ENCODE peak calls at places on chromosomes 12 and 14, in seven cellular contexts. I is lower leg skin, N is A549, X is esophagus muscularis mucosa, E is ovary, G is HCT116, L is testis. Z is an unnamed sample.

GRCh38 chr14:81509838-81510452 is 23.7 kb downstream of the SEL1L start:
- DNase-seq in E (no peak), N (no peak), I (no peak), X (no peak), L (no peak), G (no peak), Z (no peak)

GRCh38 chr12:50564948-50565297 is 60.1 kb downstream of the DIP2B start:
- DNase-seq in N (no peak), G (no peak), E (no peak), L (no peak), X (no peak), I (no peak), Z (no peak)

GRCh38 chr14:51225751-51226150 is 14.3 kb upstream of the TMX1 start:
- DNase-seq in L (no peak), X (no peak), G (no peak), E (no peak), N (no peak), I (no peak), Z (no peak)

GRCh38 chr12:69985656-69986055 is 160.6 kb downstream of the MYRFL start:
- DNase-seq in N (peak; percentile 31), L (no peak), E (no peak), X (no peak), G (peak; percentile 54), I (no peak), Z (peak; percentile 36)

GRCh38 chr14:22900088-22900799 is 17.2 kb downstream of the REM2 start:
- DNase-seq in L (peak; percentile 51), G (peak; percentile 70), X (no peak), N (peak; percentile 77), I (peak; percentile 51), E (no peak), Z (peak; percentile 68)

GRCh38 chr12:13631873-13632272 is 349.5 kb downstream of the GRIN2B start:
- DNase-seq in E (no peak), I (no peak), N (no peak), G (no peak), L (no peak), X (no peak), Z (no peak)

GRCh38 chr14:23028800-23029199 is 5.9 kb downstream of the PSMB5 start:
- DNase-seq in L (no peak), E (no peak), N (no peak), X (no peak), G (no peak), I (no peak), Z (no peak)

GRCh38 chr14:67493092-67493717 is 4.7 kb upstream of the TMEM229B start:
- DNase-seq in N (no peak), L (no peak), I (no peak), X (no peak), G (no peak), E (no peak), Z (no peak)

GRCh38 chr14:51620036-51620435 is 31.7 kb upstream of the FRMD6 start:
- DNase-seq in I (no peak), E (no peak), G (no peak), N (no peak), L (no peak), X (no peak), Z (no peak)

GRCh38 chr14:93078830-93079229 is 36.9 kb downstream of the ITPK1 start:
- DNase-seq in E (no peak), L (no peak), N (no peak), I (no peak), G (no peak), X (no peak), Z (no peak)

GRCh38 chr14:69845050-69845581 is 34.1 kb upstream of the SMOC1 start:
- DNase-seq in N (no peak), G (no peak), X (no peak), L (no peak), E (no peak), I (no peak), Z (no peak)

GRCh38 chr12:133227281-133227852 is 8.3 kb downstream of the ANHX start:
- DNase-seq in X (no peak), I (no peak), L (no peak), N (no peak), E (no peak), G (no peak), Z (no peak)

GRCh38 chr12:111616177-111616623 is 17.1 kb upstream of the ATXN2 start:
- DNase-seq in X (no peak), E (peak; percentile 54), N (no peak), G (no peak), I (no peak), L (no peak), Z (no peak)

DNA sequence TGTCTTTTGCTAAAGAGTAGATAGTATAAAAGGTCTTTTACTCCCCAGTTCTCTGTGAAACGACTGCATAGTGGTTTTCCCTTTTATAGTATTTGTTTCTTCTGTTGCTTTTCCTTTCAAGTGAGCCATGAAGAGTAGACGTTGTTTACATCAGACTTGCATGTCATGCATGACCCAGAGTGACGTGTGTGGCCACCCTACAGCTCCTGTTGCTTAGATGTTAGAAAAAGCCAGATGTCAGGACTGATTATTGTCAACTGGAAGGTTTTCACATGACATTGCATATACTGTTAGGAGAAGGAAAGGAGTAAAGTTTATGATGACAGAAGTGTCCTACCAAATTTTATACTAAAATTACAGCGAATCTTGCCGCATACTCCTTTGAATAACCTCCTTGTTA is 1.3 kb upstream of the RD3L start:
- DNase-seq in L (no peak), N (no peak), E (no peak), I (no peak), X (no peak), G (no peak), Z (no peak)
- TF ChIP-seq POLR2A in L (no peak), N (no peak), E (no peak), I (no peak), X (no peak), G (no peak), Z (no peak)

DNA sequence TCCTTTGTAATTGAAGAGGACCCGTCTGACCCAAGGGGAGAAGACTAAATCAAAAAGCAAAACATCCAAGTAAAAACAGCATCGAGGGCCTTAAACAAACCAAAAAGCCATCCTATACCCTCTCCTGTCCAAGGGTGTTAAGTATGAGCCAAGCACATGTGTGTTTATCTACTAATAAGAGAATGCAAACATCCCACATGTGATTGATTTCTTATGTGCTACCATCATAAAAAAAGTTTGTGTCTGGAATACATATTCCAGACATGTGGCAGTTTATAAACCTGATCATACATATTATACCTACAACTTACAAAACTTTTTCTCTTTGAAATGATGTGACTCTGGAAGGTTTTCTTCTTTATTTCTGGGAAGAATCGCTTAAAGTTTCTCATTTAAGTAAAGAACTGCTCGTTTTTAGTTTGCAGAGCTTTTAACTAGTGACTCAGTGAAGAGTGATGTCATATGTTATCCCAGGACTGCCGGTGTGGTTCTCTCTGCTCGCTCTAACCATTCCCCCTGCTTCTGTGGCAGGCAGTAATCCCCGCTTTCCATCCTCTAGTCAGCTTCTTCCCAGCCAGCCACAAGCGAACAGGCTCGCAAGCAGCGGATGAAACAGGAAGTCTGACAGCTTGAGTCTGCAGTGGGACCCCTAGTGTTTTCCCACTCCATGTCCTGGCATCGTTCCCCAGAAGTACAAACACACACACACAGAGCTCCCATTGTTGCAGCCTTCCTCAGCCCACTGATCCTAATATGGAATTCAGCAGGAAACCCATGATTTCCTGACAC is 431 bp upstream of the RHOJ start:
- DNase-seq in I (peak; percentile 79), E (peak; percentile 82), L (peak; percentile 90), N (no peak), X (peak; percentile 93), G (no peak), Z (peak; percentile 4)
- TF ChIP-seq CTCF in I (no peak), E (no peak), L (no peak), N (no peak), X (peak; percentile 14), G (no peak), Z (no peak)

DNA sequence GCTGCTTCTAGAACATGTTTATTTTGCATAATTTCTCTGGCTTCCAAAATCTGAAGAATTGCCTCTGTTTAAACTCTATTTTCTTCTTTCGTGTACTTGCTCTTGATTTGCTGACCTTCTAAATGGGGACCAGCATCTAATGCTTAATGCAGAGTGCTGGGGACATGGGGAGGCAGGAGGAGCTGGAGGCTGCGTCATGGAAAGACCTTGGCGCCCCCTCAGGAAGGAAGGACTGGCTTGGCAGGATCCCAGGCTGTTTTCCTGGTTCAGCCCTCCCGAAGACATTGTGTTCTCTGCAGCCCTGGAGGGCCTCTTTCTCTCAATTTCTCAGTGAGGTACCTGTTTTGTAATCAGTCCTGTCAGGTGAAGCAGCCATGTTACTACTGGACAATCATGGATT is 5.5 kb downstream of the PRKCH start:
- DNase-seq in N (no peak), L (peak; percentile 87), I (peak; percentile 64), G (no peak), E (peak; percentile 53), X (no peak), Z (no peak)
- TF ChIP-seq POLR2A in N (no peak), L (no peak), I (no peak), G (no peak), E (no peak), X (no peak), Z (no peak)

GRCh38 chr12:2414810-2415567 is 362.2 kb downstream of the CACNA1C start:
- DNase-seq in X (no peak), N (no peak), I (no peak), L (no peak), E (no peak), G (no peak), Z (peak; percentile 10)
- TF ChIP-seq CTCF in X (no peak), N (no peak), I (no peak), L (no peak), E (no peak), G (peak; percentile 20), Z (no peak)

DNA sequence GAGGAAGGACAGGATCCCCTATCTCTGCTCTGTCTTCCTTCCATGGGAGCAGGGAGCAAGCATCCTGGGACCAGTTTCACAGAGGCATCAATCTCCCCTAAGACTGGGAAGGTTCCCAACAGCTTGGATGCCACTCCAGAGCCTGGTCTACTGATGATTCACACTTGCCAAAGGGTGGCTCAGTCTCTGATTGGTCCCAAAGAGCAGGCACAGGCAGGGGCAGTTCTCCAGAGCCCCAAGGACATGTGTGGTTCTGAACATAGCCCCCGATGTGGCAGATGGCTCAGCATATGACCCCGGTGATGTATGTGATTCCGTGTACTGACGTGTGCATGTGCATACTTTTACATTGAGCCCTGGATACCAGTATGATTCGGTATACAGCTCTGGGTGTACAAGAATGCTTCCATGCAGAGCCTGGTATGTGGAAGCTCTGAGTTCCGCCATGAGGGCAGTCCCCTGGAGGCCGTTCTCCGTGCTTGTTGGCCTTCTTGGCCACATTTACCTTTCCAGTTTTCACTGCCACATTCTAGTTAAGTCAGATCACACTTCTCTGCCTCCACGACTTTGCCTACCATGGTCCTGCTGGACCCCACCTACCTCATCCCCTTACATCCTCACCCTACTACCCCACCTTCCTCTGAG is 21.2 kb downstream of the ITGA7 start:
- DNase-seq in E (no peak), G (no peak), I (no peak), X (no peak), N (no peak), L (no peak), Z (no peak)
- TF ChIP-seq POLR2A in E (no peak), G (no peak), I (no peak), X (no peak), N (no peak), L (no peak), Z (no peak)

Z was measured in NB4.